ENCODE peak calls at places on chromosomes 6 and 20, in seven cellular contexts. N is fibroblast of lung, Q is right lobe of liver, O is PC-9, F is brain microvascular endothelial cell, P is right atrium auricular region, B is endodermal cell. S is an unnamed sample.

GRCh38 chr6:130070747-130071146 is 52.4 kb downstream of the L3MBTL3 start:
- DNase-seq in N (peak; percentile 36), O (no peak), Q (no peak), B (no peak), P (no peak), F (no peak), S (no peak)

GRCh38 chr6:41097467-41098090 is 24.8 kb downstream of the NFYA start:
- DNase-seq in B (no peak), F (peak; percentile 64), Q (no peak), N (peak; percentile 87), O (no peak), P (no peak), S (no peak)

GRCh38 chr6:130836071-130836670 is 9.0 kb downstream of the SMLR1 start:
- DNase-seq in B (no peak), P (no peak), F (no peak), O (no peak), Q (no peak), N (no peak), S (no peak)

GRCh38 chr6:43806041-43806757 is 36.2 kb downstream of the VEGFA start:
- DNase-seq in Q (peak; percentile 83), N (no peak), B (no peak), P (no peak), O (peak; percentile 52), F (no peak), S (no peak)

GRCh38 chr20:15923030-15923776 is 650.0 kb downstream of the KIF16B start:
- DNase-seq in O (no peak), P (no peak), N (no peak), B (no peak), Q (no peak), F (no peak), S (no peak)

GRCh38 chr6:5674141-5674540 is 332.6 kb downstream of the NRN1 start:
- DNase-seq in O (no peak), P (no peak), Q (no peak), N (peak; percentile 10), B (no peak), F (no peak), S (no peak)

GRCh38 chr20:49424536-49424935 is 57.9 kb downstream of the KCNB1 start:
- DNase-seq in P (no peak), N (peak; percentile 8), O (no peak), F (no peak), Q (no peak), B (no peak), S (no peak)

GRCh38 chr20:15875446-15875845 is 697.8 kb downstream of the KIF16B start:
- DNase-seq in B (no peak), Q (no peak), F (no peak), P (no peak), O (no peak), N (no peak), S (no peak)

GRCh38 chr6:6927437-6928361 is 180.1 kb upstream of the RREB1 start:
- DNase-seq in P (no peak), B (peak; percentile 73), N (no peak), F (no peak), O (peak; percentile 28), Q (no peak), S (no peak)

GRCh38 chr6:159098636-159099106 is 53.9 kb upstream of the TAGAP start:
- DNase-seq in Q (no peak), F (no peak), O (no peak), B (peak; percentile 31), P (peak; percentile 40), N (no peak), S (no peak)

GRCh38 chr6:17015551-17016381 is 86.1 kb upstream of the STMND1 start:
- DNase-seq in P (no peak), Q (peak; percentile 59), B (no peak), N (peak; percentile 21), O (no peak), F (peak; percentile 26), S (no peak)

GRCh38 chr20:6120491-6120988 is 2.3 kb downstream of the FERMT1 start:
- DNase-seq in B (no peak), F (no peak), O (no peak), P (no peak), Q (no peak), N (no peak), S (no peak)

GRCh38 chr20:6123650-6124014 is 802 bp upstream of the FERMT1 start:
- DNase-seq in F (no peak), N (no peak), B (no peak), Q (no peak), O (no peak), P (no peak), S (no peak)

GRCh38 chr20:6121504-6121903 is 1.3 kb downstream of the FERMT1 start:
- DNase-seq in P (no peak), Q (no peak), B (no peak), O (no peak), F (no peak), N (no peak), S (no peak)

GRCh38 chr20:6122111-6122872 is 538 bp downstream of the FERMT1 start:
- DNase-seq in P (no peak), O (peak; percentile 46), N (peak; percentile 56), F (peak; percentile 11), B (peak; percentile 67), Q (no peak), S (peak; percentile 72)

DNA sequence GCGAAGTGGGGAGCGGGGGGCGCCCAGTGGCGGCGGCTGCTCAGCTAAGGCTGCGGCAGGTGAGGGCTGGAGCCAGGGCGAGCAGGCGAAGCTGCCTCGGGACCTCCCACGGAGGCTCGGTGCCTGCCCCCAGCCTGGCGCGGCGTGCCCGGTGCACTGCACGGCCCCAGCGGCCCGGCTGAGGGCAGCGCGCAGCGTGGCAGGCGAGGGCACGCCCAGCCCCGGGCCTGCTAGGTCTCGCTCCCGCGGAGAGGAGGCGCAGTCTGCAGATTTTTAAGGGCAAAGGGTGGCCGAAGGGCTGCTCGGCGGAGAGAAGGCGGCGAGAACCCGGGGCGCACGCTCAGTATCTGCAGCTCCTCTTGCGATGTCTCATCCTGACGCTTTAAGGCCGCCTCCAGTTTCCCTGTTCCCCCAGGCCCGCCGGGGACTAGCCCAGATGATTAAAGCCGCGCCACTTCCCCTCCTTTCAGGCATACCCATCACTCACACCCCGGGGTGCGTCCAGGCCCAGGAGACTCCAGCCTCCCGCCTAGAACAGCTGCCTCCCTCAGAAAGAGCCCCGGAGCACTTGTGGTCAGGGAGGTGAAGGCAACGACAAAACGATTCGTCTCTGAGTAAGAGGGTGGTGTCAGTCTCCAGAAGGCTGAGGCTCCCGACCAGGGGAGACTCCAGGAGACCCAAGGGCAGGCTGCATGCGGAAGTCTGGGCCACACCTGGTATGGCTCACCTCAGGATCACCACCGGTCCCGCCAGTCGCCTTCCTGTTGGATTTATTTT is at the start of gene FERMT1:
- DNase-seq in B (peak; percentile 89), F (peak; percentile 34), N (peak; percentile 69), O (peak; percentile 77), P (no peak), Q (peak; percentile 76), S (peak; percentile 88)
- TF ChIP-seq CTCF in B (peak; percentile 54), F (peak; percentile 5), N (no peak), O (no peak), P (peak; percentile 14), Q (peak; percentile 26), S (peak; percentile 50)

DNA sequence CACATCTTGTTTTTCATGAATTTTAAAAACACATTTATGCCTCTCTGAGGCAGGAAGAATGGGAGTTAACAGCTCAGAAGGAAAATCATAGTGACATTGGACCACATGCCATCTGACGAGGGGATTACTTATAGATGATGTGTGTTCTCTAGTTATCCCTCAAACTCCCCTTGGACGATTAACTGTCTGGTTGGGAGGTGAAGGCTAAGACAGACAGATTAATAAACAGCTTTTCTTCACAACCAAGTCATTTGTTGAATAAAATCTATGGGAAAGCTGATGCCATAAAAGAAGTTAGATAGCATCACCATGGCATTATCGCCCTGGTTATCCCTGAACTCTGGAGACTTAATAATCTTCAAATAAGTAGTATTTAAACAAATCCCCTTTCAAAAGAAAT is 80.1 kb upstream of the PREP start:
- DNase-seq in N (no peak), B (no peak), Q (no peak), P (no peak), O (no peak), F (no peak), S (no peak)
- H3K27ac ChIP-seq in N (no peak overlapping the region), B (no peak overlapping the region), Q (no peak overlapping the region), P (no peak overlapping the region), O (no peak overlapping the region), F (no peak overlapping the region), S (no peak overlapping the region)

DNA sequence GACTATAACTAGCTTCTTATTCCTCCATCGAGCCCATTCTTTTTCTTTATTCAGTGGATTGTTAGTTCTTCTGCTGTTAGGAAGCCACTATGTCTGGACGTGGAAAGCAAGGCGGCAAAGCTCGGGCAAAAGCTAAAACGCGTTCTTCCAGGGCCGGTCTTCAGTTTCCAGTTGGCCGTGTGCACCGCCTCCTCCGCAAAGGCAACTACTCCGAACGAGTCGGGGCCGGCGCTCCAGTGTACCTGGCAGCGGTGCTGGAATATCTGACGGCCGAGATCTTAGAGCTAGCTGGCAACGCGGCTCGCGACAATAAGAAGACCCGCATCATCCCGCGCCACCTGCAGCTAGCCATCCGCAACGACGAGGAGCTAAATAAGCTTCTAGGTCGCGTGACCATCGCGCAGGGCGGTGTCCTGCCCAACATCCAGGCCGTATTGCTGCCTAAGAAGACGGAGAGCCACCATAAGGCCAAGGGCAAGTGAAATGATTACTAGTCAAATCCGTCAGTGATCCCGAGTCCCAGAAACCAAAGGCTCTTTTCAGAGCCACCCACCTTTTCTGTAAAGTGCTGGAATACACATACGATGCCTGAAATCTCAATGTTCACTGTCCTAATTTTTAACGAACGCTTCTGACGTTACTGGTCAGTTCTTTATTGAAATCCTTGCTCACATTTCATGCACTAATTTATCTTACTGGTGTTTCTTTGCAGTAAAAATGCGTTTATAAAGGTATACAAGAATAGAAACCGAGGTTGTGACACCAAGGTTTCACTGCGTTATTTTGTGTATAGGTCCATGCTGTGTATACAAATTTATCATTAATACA is 129.9 kb downstream of the HFE start:
- DNase-seq in B (peak; percentile 94), P (peak; percentile 94), F (peak; percentile 90), Q (peak; percentile 87), N (peak; percentile 90), O (peak; percentile 64), S (no peak)
- TF ChIP-seq CTCF in B (peak; percentile 63), P (peak; percentile 60), F (peak; percentile 65), Q (peak; percentile 37), N (peak; percentile 53), O (peak; percentile 50), S (peak; percentile 37)

DNA sequence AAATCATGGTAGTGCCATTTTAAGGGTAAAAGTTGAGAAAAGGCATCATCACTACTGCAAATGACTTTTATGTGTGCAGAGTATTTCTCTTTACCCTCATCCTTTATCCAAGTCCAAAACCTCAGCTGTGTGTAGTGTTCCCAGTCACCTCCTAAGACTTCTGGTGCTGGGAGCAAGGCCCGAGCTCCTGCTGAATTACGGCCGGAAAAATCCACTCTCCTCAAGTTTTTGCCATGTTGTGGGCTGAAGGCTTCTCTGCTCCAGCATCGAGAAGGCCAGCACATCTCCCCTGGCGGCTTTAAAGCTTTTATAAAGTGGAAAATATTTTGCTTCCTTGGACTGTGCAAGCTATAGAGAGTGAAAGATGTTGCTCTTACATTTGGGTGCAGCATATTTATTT is 153.1 kb upstream of the THBS2 start:
- DNase-seq in Q (no peak), F (no peak), B (no peak), N (no peak), P (no peak), O (no peak), S (no peak)
- H3K27ac ChIP-seq in Q (no peak overlapping the region), F (no peak overlapping the region), B (no peak overlapping the region), N (no peak overlapping the region), P (no peak overlapping the region), O (no peak overlapping the region), S (no peak overlapping the region)

S was measured in RWPE1.